ENCODE peak calls at places on chromosomes 16 and 17, in five cellular contexts. P is left lung, Z is uterus, O is endodermal cell, J is cardiac fibroblast. T is an unnamed sample.

GRCh38 chr17:7361906-7362305 is 7.0 kb downstream of the TMEM95 start:
- DNase-seq in J (no peak), P (no peak), Z (no peak), O (no peak), T (no peak)

GRCh38 chr17:37848690-37849616 is 75.3 kb upstream of the TBC1D3K start:
- DNase-seq in P (no peak), Z (no peak), J (peak; percentile 39), O (peak; percentile 48), T (peak; percentile 74)

GRCh38 chr16:12425134-12425941 is 378.3 kb downstream of the CPPED1 start:
- DNase-seq in J (no peak), Z (no peak), P (no peak), O (no peak), T (no peak)

GRCh38 chr16:86761117-86761971 is 183.0 kb downstream of the FOXL1 start:
- DNase-seq in P (no peak), O (peak; percentile 93), Z (peak; percentile 27), J (peak; percentile 71), T (peak; percentile 83)

GRCh38 chr16:67723151-67723915 is 4.2 kb upstream of the GFOD2 start:
- DNase-seq in J (no peak), P (no peak), Z (no peak), O (no peak), T (peak; percentile 54)

GRCh38 chr16:24419709-24420108 is 119.7 kb upstream of the RBBP6 start:
- DNase-seq in Z (no peak), O (peak; percentile 22), P (no peak), J (no peak), T (no peak)

GRCh38 chr17:19334331-19334730 is 28.2 kb downstream of the B9D1 start:
- DNase-seq in Z (peak; percentile 11), O (no peak), P (no peak), J (no peak), T (no peak)

GRCh38 chr16:46673320-46674013 is 15.5 kb downstream of the VPS35 start:
- DNase-seq in Z (no peak), O (peak; percentile 82), P (peak; percentile 43), J (peak; percentile 81), T (peak; percentile 69)

GRCh38 chr16:2242598-2242997 is 6.4 kb downstream of the DNASE1L2 start:
- DNase-seq in P (no peak), J (no peak), Z (no peak), O (no peak), T (no peak)

GRCh38 chr17:12463102-12463501 is 202.6 kb upstream of the MYOCD start:
- DNase-seq in P (no peak), Z (no peak), O (no peak), J (peak; percentile 3), T (no peak)

GRCh38 chr17:69468211-69468610 is 53.7 kb downstream of the MAP2K6 start:
- DNase-seq in Z (no peak), P (no peak), O (peak; percentile 32), J (no peak), T (no peak)

GRCh38 chr17:17205368-17206148 is 575 bp downstream of the PLD6 start:
- DNase-seq in O (no peak), P (peak; percentile 75), J (peak; percentile 40), Z (peak; percentile 61), T (peak; percentile 65)

GRCh38 chr16:16143038-16143763 is 80.1 kb downstream of the ABCC6 start:
- DNase-seq in J (no peak), O (peak; percentile 84), P (no peak), Z (no peak), T (peak; percentile 39)

GRCh38 chr16:66662445-66663194 is 33.9 kb downstream of the CMTM4 start:
- DNase-seq in P (no peak), J (peak; percentile 58), O (no peak), Z (no peak), T (peak; percentile 57)

GRCh38 chr17:4072487-4073157 is 70.2 kb downstream of the ZZEF1 start:
- DNase-seq in Z (no peak), J (peak; percentile 53), O (no peak), P (no peak), T (no peak)

GRCh38 chr17:64037180-64037579 is 16.7 kb upstream of the ICAM2 start:
- DNase-seq in J (no peak), O (peak; percentile 34), P (no peak), Z (no peak), T (no peak)

GRCh38 chr16:84463221-84463620 is 41.2 kb downstream of the MEAK7 start:
- DNase-seq in O (peak; percentile 24), P (no peak), J (no peak), Z (peak; percentile 3), T (no peak)

GRCh38 chr16:8893976-8894690 is 12.0 kb downstream of the LITAFD start:
- DNase-seq in P (no peak), J (no peak), O (no peak), Z (no peak), T (no peak)

GRCh38 chr16:50489187-50489586 is 59.0 kb upstream of the NKD1 start:
- DNase-seq in P (no peak), J (no peak), O (peak; percentile 24), Z (no peak), T (no peak)

GRCh38 chr16:67161595-67162058 is 1.9 kb downstream of the FBXL8 start:
- DNase-seq in O (peak; percentile 69), J (no peak), Z (no peak), P (no peak), T (no peak)

GRCh38 chr16:50298075-50298460 is 31.7 kb downstream of the ADCY7 start:
- DNase-seq in P (peak; percentile 25), O (peak; percentile 39), Z (no peak), J (no peak), T (no peak)

GRCh38 chr16:29698042-29698441 is 19.1 kb downstream of the QPRT start:
- DNase-seq in Z (no peak), J (no peak), O (no peak), P (no peak), T (no peak)

GRCh38 chr16:4316732-4317461 is 1.0 kb downstream of the GLIS2 start:
- DNase-seq in P (peak; percentile 73), J (peak; percentile 63), O (no peak), Z (peak; percentile 67), T (peak; percentile 67)
- TF ChIP-seq CTCF in P (no peak), J (no peak), O (no peak), Z (no peak), T (no peak)

DNA sequence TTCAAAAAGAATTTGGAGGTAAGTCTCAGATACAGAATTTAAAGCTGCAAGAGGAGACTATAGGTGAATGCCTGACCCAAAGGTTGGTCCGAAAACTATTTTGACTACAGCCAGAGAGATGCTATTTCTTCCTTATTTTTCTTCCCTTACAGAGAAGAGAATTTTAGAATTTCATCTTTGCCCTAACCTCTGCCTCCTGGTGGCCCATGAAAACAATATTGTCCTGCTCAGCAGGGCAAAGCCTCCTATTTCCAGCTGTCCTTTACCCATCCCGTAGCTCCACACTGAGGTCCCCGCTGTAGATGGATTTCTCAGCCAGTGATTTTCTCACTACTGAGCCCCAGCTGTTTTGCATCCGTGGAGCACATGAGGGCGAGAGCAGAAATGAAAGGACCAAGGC is 24.6 kb downstream of the HOXB1 start:
- DNase-seq in O (no peak), Z (no peak), J (no peak), P (no peak), T (no peak)
- TF ChIP-seq CTCF in O (peak; percentile 42), Z (no peak), J (no peak), P (no peak), T (no peak)

DNA sequence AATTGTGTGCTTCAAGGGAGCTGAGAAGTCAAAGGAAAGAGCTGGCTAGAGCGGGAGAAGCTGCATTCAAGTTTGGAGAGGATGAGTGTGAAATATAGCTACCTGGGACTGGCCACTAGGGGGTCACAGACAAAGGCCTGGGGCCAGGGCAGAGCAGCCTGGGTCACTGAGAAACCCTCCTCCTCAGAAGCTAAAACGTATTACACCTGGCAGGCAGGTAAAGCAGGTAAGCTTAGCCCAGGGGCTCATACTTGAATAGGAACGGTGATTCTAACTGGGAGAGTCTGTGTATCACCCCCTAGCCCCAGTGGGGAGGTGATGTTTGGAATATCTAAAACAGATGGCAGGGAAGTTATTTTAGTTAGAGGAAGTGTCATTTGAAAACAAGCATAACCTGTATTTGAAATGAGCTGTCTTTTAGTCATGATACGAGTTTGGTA is 6.8 kb downstream of the KRT37 start:
- DNase-seq in Z (no peak), O (peak; percentile 90), P (no peak), J (no peak), T (peak; percentile 34)
- TF ChIP-seq CTCF in Z (no peak), O (peak; percentile 91), P (peak; percentile 21), J (peak; percentile 15), T (peak; percentile 37)

DNA sequence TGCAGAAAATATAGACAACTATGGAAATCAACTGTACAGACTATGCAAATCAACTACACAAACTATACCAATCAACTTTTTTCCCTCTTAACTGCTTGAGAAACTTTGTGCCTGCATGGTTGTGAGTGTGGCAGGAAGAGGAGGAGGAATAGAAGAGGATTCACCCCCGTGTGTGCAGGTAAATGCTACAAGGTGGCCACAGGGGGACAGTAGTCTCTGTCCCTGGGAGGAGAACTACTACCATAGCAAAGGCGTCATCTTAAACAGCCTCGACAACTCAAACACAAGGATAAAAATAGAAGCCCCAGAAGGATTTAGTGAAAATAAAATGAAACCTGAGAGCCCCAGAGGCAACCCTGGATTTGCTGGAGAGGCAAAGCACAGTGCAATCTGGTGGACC is 199.6 kb upstream of the DYNLRB2 start:
- DNase-seq in O (peak; percentile 57), J (no peak), P (no peak), Z (no peak), T (no peak)
- TF ChIP-seq CTCF in O (peak; percentile 85), J (no peak), P (no peak), Z (no peak), T (no peak)

T was measured in MCF 10A.